ENCODE peak calls at places on chromosomes 4 and X, in six cellular contexts. M, E, J, R, S and X are unnamed samples.
A peak's percentile ranks its signal among the peaks of the same experiment; 100 is the strongest.

GRCh38 chrX:12702509-12703091 is 88.6 kb upstream of the PRPS2 start:
- DNase-seq in E (no peak), J (no peak), M (peak; percentile 28), S (no peak), R (no peak), X (no peak)

GRCh38 chr4:73735231-73735630 is 5.1 kb upstream of the CXCL8 start:
- DNase-seq in E (no peak), J (no peak), S (peak; percentile 53), R (no peak), M (no peak), X (no peak)

GRCh38 chr4:125070869-125071268 is 243.9 kb upstream of the FAT4 start:
- DNase-seq in S (no peak), R (no peak), M (no peak), E (no peak), J (no peak), X (no peak)

GRCh38 chr4:105015750-105016149 is 130.9 kb upstream of the TET2 start:
- DNase-seq in S (no peak), E (no peak), M (no peak), J (no peak), R (no peak), X (no peak)

GRCh38 chr4:15428611-15429010 is 778 bp downstream of the C1QTNF7 start:
- DNase-seq in S (no peak), J (no peak), M (no peak), E (no peak), R (no peak), X (no peak)

GRCh38 chr4:123802082-123802658 is 405.6 kb downstream of the SPRY1 start:
- DNase-seq in S (no peak), E (no peak), R (no peak), M (no peak), J (no peak), X (no peak)

GRCh38 chrX:120213438-120214265 is 37.0 kb upstream of the ZBTB33 start:
- DNase-seq in S (peak; percentile 78), J (peak; percentile 30), M (peak; percentile 68), R (peak; percentile 2), E (peak; percentile 42), X (no peak)

GRCh38 chr4:141686929-141687328 is 50.5 kb downstream of the IL15 start:
- DNase-seq in S (no peak), R (no peak), E (no peak), M (no peak), J (no peak), X (no peak)

GRCh38 chr4:1302159-1302558 is 12.5 kb downstream of the MAEA start:
- DNase-seq in J (no peak), S (no peak), M (no peak), R (no peak), E (no peak), X (no peak)

GRCh38 chr4:114364857-114365256 is 233.8 kb upstream of the UGT8 start:
- DNase-seq in M (no peak), J (no peak), E (no peak), S (peak; percentile 87), R (no peak), X (no peak)

GRCh38 chrX:153226344-153227190 is 47.5 kb downstream of the MAGEA1 start:
- DNase-seq in M (peak; percentile 83), R (no peak), J (no peak), S (peak; percentile 10), E (peak; percentile 5), X (no peak)

GRCh38 chr4:53987761-53988171 is 76.6 kb downstream of the CHIC2 start:
- DNase-seq in E (no peak), J (no peak), R (no peak), S (peak; percentile 67), M (no peak), X (no peak)

GRCh38 chr4:26858947-26859401 is 1.7 kb upstream of the STIM2 start:
- DNase-seq in J (no peak), M (no peak), S (no peak), R (no peak), E (no peak), X (no peak)

GRCh38 chrX:49760288-49760885 is 64.6 kb upstream of the PAGE1 start:
- DNase-seq in M (no peak), E (no peak), S (no peak), J (no peak), R (no peak), X (no peak)

GRCh38 chrX:119194631-119195030 is 41.5 kb upstream of the PGRMC1 start:
- DNase-seq in S (no peak), R (no peak), E (no peak), J (no peak), M (no peak), X (no peak)

GRCh38 chr4:110619401-110620247 is 3.3 kb downstream of the PITX2 start:
- DNase-seq in M (peak; percentile 50), S (no peak), R (no peak), E (no peak), J (no peak), X (no peak)

GRCh38 chr4:44447563-44448504 is 775 bp downstream of the KCTD8 start:
- DNase-seq in E (no peak), S (no peak), M (peak; percentile 66), J (no peak), R (no peak), X (no peak)

GRCh38 chrX:46577116-46578005 is 3.8 kb downstream of the CHST7 start:
- DNase-seq in S (no peak), M (no peak), E (no peak), J (no peak), R (no peak), X (no peak)

GRCh38 chrX:85243155-85243554 is 424 bp downstream of the SATL1 start:
- DNase-seq in E (no peak), R (no peak), J (no peak), S (no peak), M (no peak), X (no peak)

GRCh38 chr4:121668368-121669162 is 28.2 kb downstream of the ANXA5 start:
- DNase-seq in M (no peak), J (no peak), E (no peak), R (no peak), S (peak; percentile 90), X (no peak)

GRCh38 chr4:663046-663437 is 11.0 kb downstream of the ATP5ME start:
- DNase-seq in E (no peak), M (no peak), J (no peak), R (no peak), S (no peak), X (no peak)